ENCODE peak calls at places on chromosomes 2 and 18, in nine cellular contexts. K, L, G, N, Z, B, J, P and W are unnamed samples.

GRCh38 chr2:226183033-226183432 is 616.6 kb downstream of the IRS1 start:
- DNase-seq in L (no peak), K (no peak), J (no peak), Z (no peak), P (no peak), N (no peak), G (no peak), B (no peak), W (no peak)

GRCh38 chr2:63050186-63050915 is at the start of gene OTX1:
- DNase-seq in P (no peak), N (peak), Z (peak), G (peak), B (peak), J (peak), K (peak), L (no peak), W (no peak)

GRCh38 chr2:194870974-194871535 is 786.0 kb upstream of the SLC39A10 start:
- DNase-seq in J (no peak), P (no peak), G (no peak), L (no peak), K (no peak), Z (no peak), B (no peak), N (no peak), W (no peak)

GRCh38 chr2:176167398-176167797 is 10.3 kb downstream of the HOXD3 start:
- DNase-seq in J (no peak), B (no peak), K (no peak), Z (no peak), P (no peak), G (no peak), L (no peak), N (no peak), W (no peak)

GRCh38 chr2:30565860-30566358 is 118.9 kb downstream of the LCLAT1 start:
- DNase-seq in J (peak), G (peak), L (no peak), B (peak), K (no peak), Z (no peak), N (no peak), P (no peak), W (no peak)

GRCh38 chr2:72080286-72081145 is 67.1 kb downstream of the CYP26B1 start:
- DNase-seq in L (no peak), K (no peak), J (no peak), B (no peak), P (no peak), G (no peak), Z (peak), N (no peak), W (no peak)

GRCh38 chr2:233831011-233831721 is 23.2 kb downstream of the HJURP start:
- DNase-seq in K (no peak), Z (no peak), N (no peak), G (no peak), B (no peak), L (no peak), J (no peak), P (no peak), W (no peak)

GRCh38 chr2:174959787-174960186 is 45.4 kb downstream of the CHN1 start:
- DNase-seq in Z (no peak), G (no peak), N (no peak), K (no peak), L (no peak), J (no peak), P (no peak), B (no peak), W (no peak)

GRCh38 chr2:229835601-229836283 is 86.1 kb downstream of the TRIP12 start:
- DNase-seq in P (peak), J (no peak), G (no peak), Z (no peak), K (no peak), B (peak), L (peak), N (no peak), W (no peak)

GRCh38 chr18:62420151-62420512 is 95.0 kb downstream of the TNFRSF11A start:
- DNase-seq in L (peak), B (peak), P (peak), Z (no peak), G (peak), J (no peak), N (peak), K (no peak), W (no peak)

GRCh38 chr18:58838946-58839345 is 25.7 kb upstream of the ZNF532 start:
- DNase-seq in Z (no peak), L (no peak), B (no peak), P (no peak), K (no peak), G (no peak), N (no peak), J (no peak), W (no peak)

GRCh38 chr2:150271952-150272351 is 215.5 kb downstream of the RND3 start:
- DNase-seq in Z (no peak), N (no peak), J (no peak), P (peak), K (no peak), G (peak), L (peak), B (peak), W (no peak)

GRCh38 chr2:68125821-68126220 is 31.9 kb upstream of the PNO1 start:
- DNase-seq in G (no peak), B (peak), L (no peak), K (no peak), Z (no peak), N (no peak), P (no peak), J (no peak), W (no peak)

GRCh38 chr2:126855606-126856005 is 43.1 kb upstream of the TEX51 start:
- DNase-seq in N (no peak), L (no peak), P (no peak), B (no peak), J (no peak), G (no peak), K (no peak), Z (no peak), W (no peak)

GRCh38 chr2:207162319-207162718 is 3.4 kb downstream of the KLF7 start:
- DNase-seq in N (no peak), G (peak), K (no peak), L (no peak), Z (no peak), B (peak), P (peak), J (no peak), W (no peak)

GRCh38 chr2:126795661-126796060 is 103.0 kb upstream of the TEX51 start:
- DNase-seq in Z (no peak), N (no peak), L (no peak), G (no peak), K (no peak), B (no peak), P (no peak), J (no peak), W (no peak)

GRCh38 chr2:73023497-73023896 is 48.0 kb downstream of the SFXN5 start:
- DNase-seq in K (no peak), L (no peak), B (no peak), N (no peak), G (no peak), P (no peak), J (no peak), Z (no peak), W (no peak)

GRCh38 chr2:149767516-149767974 is 180.0 kb upstream of the MMADHC start:
- DNase-seq in K (no peak), Z (no peak), J (no peak), P (peak), B (peak), L (no peak), N (no peak), G (peak), W (no peak)

GRCh38 chr2:162072976-162073775 is 839 bp downstream of the DPP4 start:
- DNase-seq in G (no peak), L (no peak), P (no peak), Z (peak), J (peak), K (no peak), B (peak), N (peak), W (no peak)

DNA sequence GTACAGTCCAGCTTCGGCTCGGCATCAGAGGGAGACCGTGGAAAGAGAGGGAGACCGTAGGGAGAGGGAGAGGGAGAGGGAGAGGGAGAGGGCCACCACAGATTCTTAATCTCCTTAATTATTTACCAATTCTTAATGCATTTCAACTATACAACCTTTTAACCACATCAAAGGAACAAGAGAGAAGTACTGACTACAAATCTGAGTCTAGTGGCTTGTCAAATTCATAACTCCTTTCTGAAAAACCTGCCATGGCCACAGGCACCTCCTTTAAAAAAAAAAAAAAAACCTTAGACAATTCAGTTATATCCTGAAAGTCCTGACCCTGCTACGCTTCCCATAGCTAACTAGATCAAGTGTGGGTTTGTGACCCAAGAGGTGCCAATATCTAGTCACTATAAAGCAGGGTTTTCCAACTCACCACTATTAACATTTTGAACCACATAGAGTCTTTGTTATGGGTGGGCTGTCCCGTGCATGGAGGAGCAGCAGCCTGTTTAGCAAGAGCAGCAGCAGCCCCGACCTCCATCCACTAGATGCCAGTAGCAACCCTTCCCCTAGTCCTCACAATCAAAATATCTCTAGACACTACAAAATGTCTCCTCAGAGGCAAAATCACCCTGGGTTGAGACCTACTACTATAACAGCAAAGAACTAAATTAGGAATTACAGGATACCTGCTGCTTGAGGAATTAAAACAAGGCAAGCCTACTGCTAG is 6.8 kb downstream of the ESCO1 start:
- DNase-seq in Z (no peak), J (no peak), L (no peak), G (no peak), B (no peak), P (no peak), K (no peak), N (peak), W (no peak)
- TF ChIP-seq CTCF in Z (no peak), J (no peak), L (no peak), G (peak), B (no peak), P (no peak), K (no peak), N (no peak), W (no peak)

GRCh38 chr18:35939166-35939565 is 33.3 kb upstream of the RMP24 start:
- DNase-seq in G (peak), B (peak), N (no peak), L (no peak), K (no peak), J (no peak), Z (no peak), P (no peak), W (no peak)
- TF ChIP-seq CTCF in G (peak), B (no peak), N (no peak), L (peak), K (no peak), J (no peak), Z (peak), P (peak), W (peak)

DNA sequence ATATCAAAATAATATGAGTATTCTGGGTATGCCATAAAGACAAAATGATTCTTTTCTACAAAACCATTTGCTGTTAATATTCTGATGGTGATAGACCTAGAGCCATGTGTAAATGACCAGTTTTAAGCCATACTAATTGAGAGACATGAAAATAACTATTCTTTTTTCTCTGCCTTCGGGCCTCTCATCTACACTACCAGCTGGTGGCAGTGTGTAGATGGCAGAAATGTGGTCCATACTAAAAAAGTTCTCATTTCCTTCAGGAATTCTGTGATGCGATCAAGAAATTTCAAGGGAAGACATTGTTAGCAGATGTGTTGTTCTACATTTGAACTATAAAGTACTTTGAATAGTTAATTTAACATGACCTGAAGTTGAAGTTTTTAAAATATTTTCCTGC is 485.2 kb downstream of the TRIB2 start:
- DNase-seq in K (no peak), N (no peak), Z (no peak), J (no peak), G (no peak), L (no peak), P (peak), B (no peak), W (no peak)
- TF ChIP-seq CTCF in K (no peak), N (no peak), Z (no peak), J (no peak), G (no peak), L (peak), P (peak), B (no peak), W (no peak)

DNA sequence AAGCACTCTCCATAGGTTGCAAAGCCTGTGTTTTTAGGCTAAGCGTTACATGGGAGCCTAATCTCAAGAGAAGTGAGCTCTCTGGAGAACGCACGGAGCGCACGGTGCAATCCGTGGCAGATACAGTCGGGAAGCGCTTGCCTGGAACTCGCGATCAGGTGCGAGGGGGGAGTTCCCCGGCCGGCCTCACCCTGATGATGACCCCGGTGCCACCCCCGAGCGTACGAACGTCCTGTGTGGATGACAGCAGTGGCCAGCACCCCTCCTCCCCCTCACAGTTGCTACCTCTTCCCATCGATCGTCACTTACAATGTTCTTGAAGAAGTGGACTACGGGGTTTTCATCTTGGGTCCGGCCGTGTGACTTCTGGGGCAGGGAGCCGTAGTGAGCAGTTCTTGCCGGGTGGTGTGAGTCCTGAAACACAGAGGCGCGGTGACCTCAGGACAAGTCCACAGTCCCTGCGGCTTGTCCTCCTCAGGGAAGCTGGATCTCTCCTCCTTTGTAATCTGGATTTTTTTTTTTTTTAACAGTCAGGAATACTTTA is 142.9 kb downstream of the MBP start:
- DNase-seq in L (no peak), G (no peak), B (no peak), Z (no peak), N (no peak), P (no peak), J (peak), K (no peak), W (no peak)
- TF ChIP-seq CTCF in L (no peak), G (no peak), B (no peak), Z (no peak), N (no peak), P (no peak), J (no peak), K (no peak), W (no peak)

GRCh38 chr18:9104244-9104901 is 1.9 kb downstream of the NDUFV2 start:
- DNase-seq in N (no peak), B (no peak), P (no peak), Z (no peak), L (no peak), K (no peak), G (no peak), J (no peak), W (no peak)

GRCh38 chr18:9105420-9105819 is 2.9 kb downstream of the NDUFV2 start:
- DNase-seq in G (no peak), K (no peak), P (no peak), J (no peak), N (no peak), L (no peak), B (no peak), Z (no peak), W (no peak)

GRCh38 chr18:9101730-9102390 is 639 bp upstream of the NDUFV2 start:
- DNase-seq in J (no peak), G (peak), K (peak), L (no peak), N (no peak), P (peak), B (peak), Z (no peak), W (no peak)

GRCh38 chr18:9102391-9103216 is at the start of gene NDUFV2:
- DNase-seq in L (no peak), K (peak), B (peak), J (peak), Z (peak), G (peak), P (peak), N (peak), W (peak)

DNA sequence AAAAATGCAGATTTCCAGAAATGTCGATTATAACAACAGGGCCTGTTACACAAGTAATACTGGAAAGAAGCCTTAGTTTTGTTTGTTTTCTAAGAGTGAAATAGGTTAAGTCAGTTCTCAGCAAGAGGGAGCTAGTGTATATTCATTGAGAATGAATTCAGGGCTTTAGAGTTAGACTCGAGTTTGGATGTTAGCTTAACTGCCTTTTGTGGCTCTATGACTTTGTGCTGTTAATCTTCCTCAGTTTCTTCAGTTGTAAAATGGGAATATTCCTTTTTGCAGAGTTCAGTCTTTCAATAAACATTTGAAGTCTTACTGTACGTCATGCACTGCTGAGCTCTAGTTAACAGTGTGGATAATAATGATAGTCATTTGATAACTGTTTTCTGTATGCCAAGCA is 989 bp downstream of the NDUFV2 start:
- DNase-seq in B (peak), K (no peak), P (peak), Z (no peak), L (no peak), G (peak), N (no peak), J (no peak), W (no peak)
- TF ChIP-seq CTCF in B (no peak), K (no peak), P (peak), Z (no peak), L (peak), G (peak), N (no peak), J (peak), W (no peak)

GRCh38 chr2:44897406-44897805 is 44.1 kb upstream of the SIX3 start:
- DNase-seq in Z (no peak), J (no peak), P (no peak), L (no peak), G (no peak), N (no peak), B (no peak), K (no peak), W (no peak)
- TF ChIP-seq CTCF in Z (no peak), J (no peak), P (no peak), L (peak), G (no peak), N (no peak), B (no peak), K (no peak), W (no peak)